ENCODE peak calls at places on chromosomes 1 and 21, in five cellular contexts. U is aorta, V is fibroblast of the aortic adventitia, E is pancreas, Q is astrocyte of the spinal cord. I is an unnamed sample.

GRCh38 chr21:41426656-41427311 is 745 bp downstream of the MX1 start:
- DNase-seq in U (no peak), V (no peak), E (no peak), Q (no peak), I (no peak)

GRCh38 chr21:45128613-45129226 is 54.3 kb downstream of the ADARB1 start:
- DNase-seq in U (peak; percentile 86), V (peak; percentile 76), E (peak; percentile 79), Q (peak; percentile 72), I (no peak)

GRCh38 chr1:41547781-41548560 is 63.5 kb upstream of the EDN2 start:
- DNase-seq in U (no peak), V (no peak), E (peak; percentile 34), Q (no peak), I (no peak)

GRCh38 chr1:20443703-20444587 is 42.1 kb downstream of the CAMK2N1 start:
- DNase-seq in U (no peak), V (no peak), E (no peak), Q (no peak), I (no peak)

GRCh38 chr1:223702735-223703667 is 9.3 kb upstream of the CAPN2 start:
- DNase-seq in U (no peak), V (no peak), E (no peak), Q (peak; percentile 58), I (no peak)

GRCh38 chr1:232682248-232682647 is 52.3 kb upstream of the SIPA1L2 start:
- DNase-seq in U (no peak), V (no peak), E (no peak), Q (no peak), I (no peak)

GRCh38 chr1:224211262-224211962 is 28.4 kb downstream of the DEGS1 start:
- DNase-seq in U (no peak), V (peak; percentile 86), E (no peak), Q (peak; percentile 79), I (peak; percentile 61)

GRCh38 chr1:172269084-172269483 is 151.4 kb upstream of the C1orf105 start:
- DNase-seq in U (no peak), V (no peak), E (no peak), Q (no peak), I (no peak)

GRCh38 chr1:11979453-11979817 is 809 bp upstream of the MFN2 start:
- DNase-seq in U (peak; percentile 69), V (no peak), E (no peak), Q (no peak), I (no peak)

GRCh38 chr21:36783612-36784383 is 84.9 kb downstream of the SIM2 start:
- DNase-seq in U (no peak), V (peak; percentile 65), E (no peak), Q (peak; percentile 80), I (peak; percentile 47)

GRCh38 chr1:7885513-7886298 is 32.8 kb upstream of the UTS2 start:
- DNase-seq in U (peak; percentile 55), V (no peak), E (peak; percentile 95), Q (no peak), I (no peak)

GRCh38 chr1:170929835-170930554 is 5.3 kb upstream of the MROH9 start:
- DNase-seq in U (no peak), V (peak; percentile 90), E (no peak), Q (peak; percentile 66), I (peak; percentile 17)

GRCh38 chr1:11984559-11984958 is 4.3 kb downstream of the MFN2 start:
- DNase-seq in U (no peak), V (no peak), E (no peak), Q (no peak), I (no peak)

GRCh38 chr1:160768295-160768657 is 27.7 kb upstream of the LY9 start:
- DNase-seq in U (peak; percentile 75), V (no peak), E (no peak), Q (no peak), I (no peak)

GRCh38 chr21:45330851-45331261 is 43.2 kb upstream of the POFUT2 start:
- DNase-seq in U (no peak), V (no peak), E (no peak), Q (no peak), I (no peak)

GRCh38 chr1:202571719-202572339 is 138.4 kb downstream of the SYT2 start:
- DNase-seq in U (no peak), V (peak; percentile 68), E (no peak), Q (peak; percentile 51), I (no peak)

GRCh38 chr21:36839123-36839522 is 127.3 kb downstream of the HLCS start:
- DNase-seq in U (no peak), V (peak; percentile 42), E (no peak), Q (peak; percentile 68), I (peak; percentile 34)

GRCh38 chr1:175889848-175890247 is 146.5 kb upstream of the TNR start:
- DNase-seq in U (no peak), V (no peak), E (no peak), Q (no peak), I (no peak)

GRCh38 chr1:175885247-175885646 is 141.9 kb upstream of the TNR start:
- DNase-seq in U (no peak), V (peak; percentile 52), E (no peak), Q (peak; percentile 3), I (no peak)

GRCh38 chr1:175887981-175888428 is 144.6 kb upstream of the TNR start:
- DNase-seq in U (peak; percentile 75), V (peak; percentile 40), E (peak; percentile 71), Q (peak; percentile 46), I (peak; percentile 7)

GRCh38 chr1:175889044-175889443 is 145.6 kb upstream of the TNR start:
- DNase-seq in U (no peak), V (peak; percentile 7), E (no peak), Q (no peak), I (no peak)

DNA sequence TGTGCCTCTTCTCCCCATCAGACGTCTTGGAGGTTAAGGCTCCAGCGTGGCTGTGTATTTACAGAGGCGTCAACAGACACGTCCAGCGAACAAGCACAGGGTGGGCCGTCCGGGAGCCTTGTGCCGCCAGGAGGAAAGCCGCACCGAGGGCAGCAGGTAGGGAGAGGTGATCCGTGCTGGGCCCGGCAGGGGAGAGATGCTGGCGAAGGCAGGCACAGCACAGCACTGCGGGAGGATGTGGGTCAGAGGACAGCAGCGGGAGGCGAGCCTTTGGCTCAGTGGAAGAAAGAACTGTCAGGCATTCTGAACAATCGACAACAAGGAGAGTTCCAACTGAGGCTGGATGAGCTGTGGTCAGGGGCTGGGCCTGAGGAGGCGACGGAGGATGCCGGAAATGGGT is 144.1 kb upstream of the TNR start:
- DNase-seq in U (no peak), V (no peak), E (no peak), Q (no peak), I (no peak)
- H3K4me3 ChIP-seq in U (no peak overlapping the region), V (no peak overlapping the region), E (no peak overlapping the region), Q (peak overlapping the region; percentile 3), I (no peak overlapping the region)

DNA sequence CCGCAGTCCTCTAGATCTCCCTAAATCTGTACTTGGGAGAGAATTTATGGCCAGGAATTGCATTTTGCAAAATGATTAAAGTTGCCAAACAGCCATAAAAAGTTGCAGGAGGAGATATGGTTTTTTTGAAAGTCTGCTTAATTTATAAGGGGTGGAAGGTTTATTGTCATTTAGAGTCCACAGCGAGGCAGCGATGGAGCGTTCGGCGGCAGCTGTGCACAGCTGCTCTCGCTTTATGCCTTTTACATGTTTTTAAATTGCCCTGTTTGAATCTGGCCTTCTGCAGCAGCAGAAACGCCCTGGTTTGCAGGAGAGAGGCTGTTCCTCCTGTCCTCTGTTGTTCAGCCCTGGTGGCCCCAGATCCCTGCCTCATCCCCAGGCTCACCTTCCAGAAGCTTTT is 144.9 kb upstream of the POU3F1 start:
- DNase-seq in U (no peak), V (no peak), E (no peak), Q (no peak), I (no peak)
- H3K4me3 ChIP-seq in U (no peak overlapping the region), V (no peak overlapping the region), E (no peak overlapping the region), Q (no peak overlapping the region), I (no peak overlapping the region)

GRCh38 chr1:111214086-111214801 is 13.3 kb upstream of the CHI3L2 start:
- DNase-seq in U (no peak), V (no peak), E (no peak), Q (no peak), I (no peak)

GRCh38 chr1:111218947-111219346 is 8.6 kb upstream of the CHI3L2 start:
- DNase-seq in U (no peak), V (no peak), E (no peak), Q (no peak), I (no peak)

GRCh38 chr1:111214884-111215283 is 12.6 kb upstream of the CHI3L2 start:
- DNase-seq in U (no peak), V (no peak), E (no peak), Q (no peak), I (no peak)

GRCh38 chr1:111217183-111217910 is 10.2 kb upstream of the CHI3L2 start:
- DNase-seq in U (no peak), V (no peak), E (no peak), Q (no peak), I (no peak)

DNA sequence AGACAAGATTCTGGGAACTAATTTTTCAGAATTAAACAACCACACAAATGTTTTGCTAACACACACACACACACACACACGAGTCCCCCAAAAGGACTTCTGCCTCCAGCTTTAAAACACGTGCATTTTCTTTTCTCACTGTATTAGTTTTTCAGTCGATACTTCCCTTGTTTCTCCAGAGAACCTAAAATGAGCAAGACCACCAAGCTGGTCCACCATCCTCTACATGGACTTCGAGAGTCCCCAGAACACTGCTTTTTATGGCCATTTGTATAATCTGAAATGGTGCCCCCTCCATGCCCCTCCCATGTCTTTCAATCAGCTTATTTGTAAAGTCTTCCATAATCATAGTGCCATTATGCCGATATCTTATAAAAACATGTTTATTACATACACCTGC is 10.8 kb upstream of the CHI3L2 start:
- DNase-seq in U (no peak), V (no peak), E (no peak), Q (no peak), I (no peak)
- H3K4me3 ChIP-seq in U (no peak overlapping the region), V (no peak overlapping the region), E (no peak overlapping the region), Q (no peak overlapping the region), I (no peak overlapping the region)

DNA sequence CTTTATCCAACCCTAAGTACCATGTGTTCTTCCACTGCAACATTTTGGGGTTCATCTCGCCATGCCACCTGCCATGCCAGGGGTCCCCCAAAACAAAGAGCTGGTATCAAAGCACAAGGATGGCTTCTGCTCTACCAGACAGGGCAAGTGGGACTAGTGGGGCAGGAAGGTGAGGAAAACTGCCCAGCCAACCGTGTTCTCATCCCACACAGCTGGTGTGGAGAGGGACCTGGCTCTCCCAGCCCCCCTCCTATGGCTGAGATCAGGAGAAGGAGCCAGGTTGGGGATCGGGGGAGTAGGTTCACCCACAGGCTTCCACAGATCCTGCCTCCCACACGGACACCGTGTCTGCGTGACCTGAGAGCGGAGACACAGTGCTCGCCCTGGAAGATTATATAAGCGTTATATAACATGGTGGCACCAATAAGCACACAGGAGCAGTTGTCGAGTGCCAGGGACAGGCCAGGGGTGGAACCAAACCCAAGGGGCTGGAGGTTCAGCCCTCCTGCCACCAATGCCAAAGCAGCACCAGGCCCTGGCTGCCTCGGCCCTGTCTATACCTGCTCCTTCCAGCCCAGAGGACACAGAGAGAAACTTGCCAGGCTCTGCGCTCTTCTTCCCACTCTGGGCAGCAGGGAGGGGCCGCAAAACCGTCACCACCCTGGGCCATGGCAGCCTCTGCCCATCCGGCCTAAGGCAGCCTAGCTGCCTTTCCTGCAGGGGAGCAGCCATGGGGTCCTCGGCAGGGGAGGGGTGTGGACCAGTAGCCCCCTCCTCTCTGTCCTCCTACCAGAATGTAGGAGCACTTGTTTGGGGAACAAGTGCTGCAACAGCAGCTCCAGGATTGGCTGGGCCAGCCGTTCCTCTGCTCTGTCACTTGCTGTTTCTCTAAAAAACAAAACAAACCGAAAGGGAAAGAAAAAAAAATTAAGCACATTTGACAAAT is 43.5 kb downstream of the CD34 start:
- DNase-seq in U (peak; percentile 69), V (peak; percentile 35), E (peak; percentile 61), Q (no peak), I (no peak)
- H3K4me3 ChIP-seq in U (peak overlapping the region; percentile 91), V (peak overlapping the region; percentile 82), E (peak overlapping the region; percentile 88), Q (no peak overlapping the region), I (peak overlapping the region; percentile 65)

GRCh38 chr1:169105087-169105433 is 1.4 kb upstream of the ATP1B1 start:
- DNase-seq in U (no peak), V (no peak), E (no peak), Q (no peak), I (no peak)
- H3K4me3 ChIP-seq in U (no peak overlapping the region), V (no peak overlapping the region), E (peak overlapping the region; percentile 96), Q (no peak overlapping the region), I (peak overlapping the region; percentile 89)

I was measured in skeletal muscle cell.